ENCODE peak calls at places on chromosomes 3 and 15, in nine cellular contexts. R is amniotic stem cell; S is stimulated activated CD4-positive, alpha-beta T cell treated with anti-CD3 and anti-CD28 coated beads, TNF-alpha, amount 100 ng/mL, for 4 hours; L is transverse colon; Y is hippocampal formation; W is NCI-H1092; J is Kasumi-1; Z is H9; N is T1000. G is an unnamed sample.

GRCh38 chr3:12984023-12984823 is 89.0 kb downstream of the IQSEC1 start:
- DNase-seq in J (peak), S (peak), W (peak), N (no peak), R (no peak), Y (peak), Z (peak), L (peak), G (peak)

GRCh38 chr3:119702530-119703527 is at the start of gene CFAP91:
- DNase-seq in W (peak), L (peak), R (peak), S (peak), J (no peak), Z (peak), Y (peak), N (peak), G (no peak)

GRCh38 chr3:118436863-118437262 is 597.8 kb downstream of the IGSF11 start:
- DNase-seq in S (no peak), J (no peak), Z (no peak), Y (no peak), R (no peak), N (no peak), W (no peak), L (no peak), G (no peak)

GRCh38 chr3:13696699-13697098 is 147.8 kb downstream of the FBLN2 start:
- DNase-seq in Y (no peak), N (no peak), J (no peak), S (no peak), L (no peak), W (no peak), Z (no peak), R (no peak), G (no peak)

GRCh38 chr3:113847664-113848461 is 9.3 kb downstream of the GRAMD1C start:
- DNase-seq in L (no peak), W (no peak), J (no peak), Y (no peak), Z (no peak), R (no peak), S (no peak), N (no peak), G (no peak)

GRCh38 chr3:50324351-50325144 is 2.0 kb upstream of the HYAL2 start:
- DNase-seq in Z (peak), S (no peak), N (peak), R (peak), W (peak), L (peak), Y (peak), J (peak), G (peak)

GRCh38 chr3:141471160-141471559 is 15.7 kb upstream of the RASA2 start:
- DNase-seq in L (no peak), R (no peak), N (peak), S (no peak), Z (no peak), Y (no peak), W (no peak), J (no peak), G (no peak)

GRCh38 chr3:61008168-61008737 is 243.0 kb downstream of the FHIT start:
- DNase-seq in R (no peak), L (no peak), S (no peak), Z (no peak), J (no peak), W (peak), Y (no peak), N (no peak), G (no peak)

GRCh38 chr3:11769704-11770103 is 77.0 kb downstream of the TAMM41 start:
- DNase-seq in R (no peak), L (no peak), N (no peak), J (no peak), Z (no peak), S (no peak), Y (no peak), W (no peak), G (no peak)

GRCh38 chr15:40310001-40310959 is 2.5 kb upstream of the PLCB2 start:
- DNase-seq in J (peak), Z (peak), S (no peak), R (no peak), Y (no peak), L (peak), N (no peak), W (no peak), G (peak)

GRCh38 chr15:100842756-100843730 is 36.6 kb upstream of the ALDH1A3 start:
- DNase-seq in S (no peak), R (peak), Y (no peak), W (no peak), J (no peak), Z (no peak), L (no peak), N (no peak), G (no peak)

GRCh38 chr15:62107561-62108110 is 40.9 kb downstream of the C2CD4A start:
- DNase-seq in S (no peak), J (no peak), N (no peak), L (no peak), Z (no peak), Y (no peak), R (no peak), W (no peak), G (no peak)

GRCh38 chr15:53978248-53978906 is at the start of gene UNC13C:
- DNase-seq in N (no peak), L (peak), S (no peak), W (peak), R (no peak), Y (no peak), J (peak), Z (peak), G (no peak)

GRCh38 chr3:152320201-152320617 is 51.5 kb downstream of the MBNL1 start:
- DNase-seq in J (no peak), L (no peak), S (no peak), W (no peak), Z (no peak), N (no peak), Y (no peak), R (no peak), G (peak)

GRCh38 chr3:177470200-177470941 is 273.1 kb upstream of the TBL1XR1 start:
- DNase-seq in Z (no peak), L (no peak), S (no peak), J (no peak), Y (no peak), W (no peak), N (peak), R (peak), G (no peak)

GRCh38 chr3:8843347-8843746 is 73.9 kb upstream of the OXTR start:
- DNase-seq in R (no peak), L (no peak), S (no peak), N (no peak), J (no peak), W (no peak), Y (no peak), Z (no peak), G (no peak)

GRCh38 chr3:144912968-144913367 is 941.3 kb downstream of the DIPK2A start:
- DNase-seq in N (no peak), W (no peak), R (no peak), J (no peak), Z (no peak), L (no peak), Y (no peak), S (no peak), G (no peak)

GRCh38 chr3:128226794-128227399 is 73.6 kb downstream of the EEFSEC start:
- DNase-seq in S (no peak), N (no peak), L (no peak), Y (peak), J (no peak), W (no peak), R (no peak), Z (peak), G (peak)

GRCh38 chr15:25605171-25605570 is 166.3 kb upstream of the UBE3A start:
- DNase-seq in L (no peak), R (no peak), Y (no peak), J (no peak), Z (no peak), W (no peak), N (no peak), S (no peak), G (no peak)

GRCh38 chr15:56759450-56759845 is 26.1 kb upstream of the ZNF280D start:
- DNase-seq in Z (no peak), N (peak), L (peak), S (no peak), Y (no peak), R (no peak), W (no peak), J (peak), G (peak)

GRCh38 chr15:88709960-88710715 is 71.3 kb downstream of the ISG20 start:
- DNase-seq in S (no peak), Y (no peak), R (no peak), Z (no peak), J (no peak), W (no peak), L (no peak), N (no peak), G (no peak)

GRCh38 chr15:100341662-100342560 is at the start of gene ADAMTS17:
- DNase-seq in R (no peak), Y (peak), W (peak), Z (peak), J (peak), L (peak), S (peak), N (peak), G (peak)

GRCh38 chr3:56753206-56753605 is 48.5 kb downstream of the ARHGEF3 start:
- DNase-seq in W (no peak), S (no peak), Z (no peak), L (no peak), N (no peak), Y (no peak), J (peak), R (no peak), G (no peak)

GRCh38 chr3:128494152-128494650 is 1.2 kb upstream of the GATA2 start:
- DNase-seq in Y (no peak), Z (no peak), S (no peak), R (no peak), W (no peak), N (no peak), L (no peak), J (no peak), G (no peak)

GRCh38 chr3:57068437-57069089 is 8.1 kb downstream of the SPATA12 start:
- DNase-seq in Z (no peak), Y (no peak), L (peak), R (no peak), N (peak), J (peak), S (no peak), W (no peak), G (peak)

GRCh38 chr15:40501487-40501886 is 30.7 kb downstream of the CHST14 start:
- DNase-seq in J (no peak), Y (no peak), Z (no peak), R (no peak), N (no peak), L (no peak), S (no peak), W (no peak), G (no peak)

GRCh38 chr3:57757642-57758297 is 1.7 kb downstream of the SLMAP start:
- DNase-seq in W (no peak), L (peak), R (no peak), S (no peak), N (no peak), J (no peak), Z (no peak), Y (no peak), G (peak)